ENCODE peak calls at places on chromosome 13, in nine cellular contexts. H is hepatic stellate cell; U is tibial nerve; V is endothelial cell of umbilical vein; C is fibroblast of pulmonary artery; Z is NCI-H526 treated with DMSO at 0.1 percent for 48 hours; R is activated CD8-positive, alpha-beta memory T cell treated with anti-CD3 and anti-CD28 coated beads for 48 hours; D is iris pigment epithelial cell; X is T follicular helper cell. S is an unnamed sample.
A peak's percentile ranks its signal among the peaks of the same experiment; 100 is the strongest.

GRCh38 chr13:110323172-110323851 is 16.2 kb downstream of the COL4A2 start:
- DNase-seq in H (peak; percentile 84), U (no peak), V (no peak), C (no peak), Z (no peak), R (no peak), D (peak; percentile 80), X (no peak), S (no peak)

GRCh38 chr13:22198001-22198400 is 527.1 kb downstream of the FGF9 start:
- DNase-seq in H (no peak), U (no peak), V (no peak), C (no peak), Z (peak; percentile 94), R (no peak), D (no peak), X (no peak), S (no peak)

GRCh38 chr13:104641309-104641708 is 1575.1 kb upstream of the SLC10A2 start:
- DNase-seq in H (no peak), U (no peak), V (peak; percentile 4), C (peak; percentile 9), Z (no peak), R (no peak), D (peak; percentile 75), X (no peak), S (no peak)

GRCh38 chr13:111531505-111531904 is 211.1 kb downstream of the TEX29 start:
- DNase-seq in H (no peak), U (no peak), V (no peak), C (peak; percentile 3), Z (peak; percentile 83), R (no peak), D (peak; percentile 7), X (no peak), S (no peak)

GRCh38 chr13:32964987-32965386 is 51.2 kb upstream of the KL start:
- DNase-seq in H (no peak), U (no peak), V (no peak), C (no peak), Z (no peak), R (no peak), D (no peak), X (no peak), S (no peak)

GRCh38 chr13:50687545-50687944 is 155.9 kb downstream of the DLEU7 start:
- DNase-seq in H (no peak), U (no peak), V (no peak), C (no peak), Z (no peak), R (no peak), D (no peak), X (no peak), S (no peak)

GRCh38 chr13:102845289-102845629 is 573 bp upstream of the ERCC5 start:
- DNase-seq in H (no peak), U (no peak), V (no peak), C (no peak), Z (no peak), R (no peak), D (no peak), X (no peak), S (no peak)

GRCh38 chr13:59094149-59094548 is 1069.6 kb downstream of the DIAPH3 start:
- DNase-seq in H (no peak), U (no peak), V (peak; percentile 61), C (peak; percentile 3), Z (no peak), R (no peak), D (peak; percentile 49), X (no peak), S (no peak)

GRCh38 chr13:41231025-41231677 is 32.2 kb downstream of the MTRF1 start:
- DNase-seq in H (no peak), U (no peak), V (no peak), C (no peak), Z (no peak), R (no peak), D (no peak), X (no peak), S (no peak)

GRCh38 chr13:101785858-101786257 is 333.4 kb downstream of the ITGBL1 start:
- DNase-seq in H (peak; percentile 4), U (no peak), V (no peak), C (peak; percentile 3), Z (peak; percentile 19), R (no peak), D (peak; percentile 51), X (no peak), S (peak; percentile 21)

GRCh38 chr13:42110410-42111155 is 62.1 kb downstream of the DGKH start:
- DNase-seq in H (peak; percentile 37), U (no peak), V (peak; percentile 84), C (peak; percentile 92), Z (peak; percentile 58), R (no peak), D (peak; percentile 82), X (no peak), S (peak; percentile 34)

GRCh38 chr13:78609464-78610205 is 6.3 kb upstream of the POU4F1 start:
- DNase-seq in H (no peak), U (no peak), V (peak; percentile 30), C (no peak), Z (peak; percentile 41), R (no peak), D (no peak), X (no peak), S (no peak)

GRCh38 chr13:95481051-95481775 is 71.3 kb upstream of the CLDN10 start:
- DNase-seq in H (no peak), U (no peak), V (peak; percentile 33), C (peak; percentile 41), Z (no peak), R (no peak), D (no peak), X (no peak), S (no peak)

GRCh38 chr13:111880185-111880584 is 186.8 kb upstream of the SOX1 start:
- DNase-seq in H (no peak), U (no peak), V (no peak), C (no peak), Z (no peak), R (no peak), D (no peak), X (no peak), S (no peak)

GRCh38 chr13:50168803-50169202 is 153.6 kb downstream of the KCNRG start:
- DNase-seq in H (no peak), U (no peak), V (no peak), C (no peak), Z (no peak), R (no peak), D (no peak), X (no peak), S (no peak)

GRCh38 chr13:114118086-114118762 is 14.2 kb downstream of the RASA3 start:
- DNase-seq in H (no peak), U (no peak), V (no peak), C (no peak), Z (no peak), R (no peak), D (no peak), X (no peak), S (no peak)

GRCh38 chr13:113854238-113855011 is 9.5 kb downstream of the GAS6 start:
- DNase-seq in H (peak; percentile 77), U (no peak), V (no peak), C (peak; percentile 34), Z (no peak), R (no peak), D (no peak), X (no peak), S (peak; percentile 61)

GRCh38 chr13:87678353-87678752 is 7.2 kb downstream of the SLITRK5 start:
- DNase-seq in H (no peak), U (no peak), V (no peak), C (no peak), Z (no peak), R (no peak), D (no peak), X (no peak), S (no peak)

GRCh38 chr13:44575741-44576395 is at the start of gene TSC22D1:
- DNase-seq in H (peak; percentile 35), U (peak; percentile 21), V (peak; percentile 62), C (peak; percentile 63), Z (peak; percentile 79), R (no peak), D (peak; percentile 76), X (peak; percentile 65), S (peak; percentile 48)

GRCh38 chr13:99191900-99192399 is 8.7 kb upstream of the UBAC2 start:
- DNase-seq in H (no peak), U (no peak), V (no peak), C (no peak), Z (no peak), R (no peak), D (peak; percentile 69), X (no peak), S (no peak)

GRCh38 chr13:34037636-34038325 is 219.8 kb downstream of the RFC3 start:
- DNase-seq in H (no peak), U (no peak), V (no peak), C (no peak), Z (no peak), R (no peak), D (no peak), X (no peak), S (no peak)

GRCh38 chr13:83880275-83881027 is 1.8 kb downstream of the SLITRK1 start:
- DNase-seq in H (no peak), U (no peak), V (no peak), C (no peak), Z (no peak), R (no peak), D (no peak), X (no peak), S (no peak)

GRCh38 chr13:44159633-44160279 is 213.9 kb upstream of the SERP2 start:
- DNase-seq in H (no peak), U (no peak), V (no peak), C (no peak), Z (no peak), R (no peak), D (no peak), X (no peak), S (no peak)

GRCh38 chr13:72390909-72391308 is 336.5 kb downstream of the MZT1 start:
- DNase-seq in H (no peak), U (no peak), V (no peak), C (peak; percentile 14), Z (no peak), R (no peak), D (peak; percentile 21), X (no peak), S (no peak)

GRCh38 chr13:95256086-95256485 is 45.2 kb downstream of the ABCC4 start:
- DNase-seq in H (peak; percentile 63), U (no peak), V (peak; percentile 85), C (peak; percentile 92), Z (no peak), R (no peak), D (peak; percentile 97), X (no peak), S (no peak)

GRCh38 chr13:80341098-80341701 is at the start of gene SPRY2:
- DNase-seq in H (peak; percentile 95), U (peak; percentile 93), V (peak; percentile 97), C (peak; percentile 98), Z (peak; percentile 98), R (peak; percentile 11), D (peak; percentile 98), X (no peak), S (peak; percentile 93)

GRCh38 chr13:40777166-40777956 is 6.4 kb upstream of the MRPS31 start:
- DNase-seq in H (no peak), U (no peak), V (peak; percentile 70), C (peak; percentile 67), Z (peak; percentile 93), R (no peak), D (peak; percentile 71), X (peak; percentile 15), S (peak; percentile 47)

GRCh38 chr13:33260168-33261098 is 25.1 kb downstream of the STARD13 start:
- DNase-seq in H (no peak), U (no peak), V (no peak), C (peak; percentile 71), Z (no peak), R (no peak), D (peak; percentile 83), X (no peak), S (no peak)

GRCh38 chr13:112474869-112475268 is 98.7 kb downstream of the SPACA7 start:
- DNase-seq in H (no peak), U (no peak), V (no peak), C (no peak), Z (no peak), R (no peak), D (no peak), X (no peak), S (no peak)

GRCh38 chr13:51339354-51339753 is at the start of gene SERPINE3:
- DNase-seq in H (no peak), U (no peak), V (no peak), C (no peak), Z (no peak), R (no peak), D (no peak), X (no peak), S (no peak)

GRCh38 chr13:73065665-73066350 is 7.0 kb downstream of the KLF5 start:
- DNase-seq in H (no peak), U (no peak), V (no peak), C (no peak), Z (peak; percentile 89), R (no peak), D (no peak), X (no peak), S (no peak)